ENCODE peak calls at places on chromosomes 3 and 15, in eight cellular contexts. One of them, this sample, is unnamed.

GRCh38 chr3:28982906-28983305 is 298.0 kb upstream of the RBMS3 start:
- DNase-seq in ascending aorta: no peak
- DNase-seq in HepG2: no peak
- DNase-seq in psoas muscle: no peak
- DNase-seq in left lung: no peak
- DNase-seq in ovary: no peak
- DNase-seq in AG10803: no peak
- DNase-seq in fibroblast of lung: no peak
- DNase-seq in this sample: no peak

GRCh38 chr15:98241032-98241554 is 280.6 kb downstream of the ARRDC4 start:
- DNase-seq in ovary: no peak
- DNase-seq in AG10803: no peak
- DNase-seq in fibroblast of lung: no peak
- DNase-seq in HepG2: no peak
- DNase-seq in left lung: no peak
- DNase-seq in psoas muscle: no peak
- DNase-seq in ascending aorta: no peak
- DNase-seq in this sample: no peak

GRCh38 chr3:73365756-73366397 is 258.9 kb downstream of the PDZRN3 start:
- DNase-seq in fibroblast of lung: peak
- DNase-seq in HepG2: no peak
- DNase-seq in ovary: peak
- DNase-seq in psoas muscle: peak
- DNase-seq in AG10803: peak
- DNase-seq in ascending aorta: peak
- DNase-seq in left lung: peak
- DNase-seq in this sample: no peak

GRCh38 chr3:10194328-10195071 is 29.8 kb downstream of the IRAK2 start:
- DNase-seq in psoas muscle: peak
- DNase-seq in ovary: no peak
- DNase-seq in HepG2: no peak
- DNase-seq in ascending aorta: no peak
- DNase-seq in fibroblast of lung: no peak
- DNase-seq in left lung: no peak
- DNase-seq in AG10803: no peak
- DNase-seq in this sample: no peak

GRCh38 chr15:58438956-58439355 is 7.2 kb downstream of the LIPC start:
- DNase-seq in left lung: no peak
- DNase-seq in ascending aorta: no peak
- DNase-seq in ovary: no peak
- DNase-seq in fibroblast of lung: peak
- DNase-seq in psoas muscle: no peak
- DNase-seq in HepG2: peak
- DNase-seq in AG10803: peak
- DNase-seq in this sample: peak

GRCh38 chr3:136209921-136210320 is 13.8 kb upstream of the MSL2 start:
- DNase-seq in AG10803: peak
- DNase-seq in psoas muscle: no peak
- DNase-seq in ovary: no peak
- DNase-seq in fibroblast of lung: peak
- DNase-seq in HepG2: no peak
- DNase-seq in left lung: no peak
- DNase-seq in ascending aorta: no peak
- DNase-seq in this sample: peak

GRCh38 chr15:83698294-83698693 is 44.4 kb downstream of the ADAMTSL3 start:
- DNase-seq in HepG2: no peak
- DNase-seq in fibroblast of lung: no peak
- DNase-seq in AG10803: peak
- DNase-seq in psoas muscle: peak
- DNase-seq in ascending aorta: no peak
- DNase-seq in ovary: no peak
- DNase-seq in left lung: peak
- DNase-seq in this sample: peak

GRCh38 chr15:59143281-59143680 is 38.3 kb downstream of the CCNB2 start:
- DNase-seq in ascending aorta: no peak
- DNase-seq in fibroblast of lung: no peak
- DNase-seq in ovary: no peak
- DNase-seq in left lung: no peak
- DNase-seq in psoas muscle: no peak
- DNase-seq in AG10803: no peak
- DNase-seq in HepG2: no peak
- DNase-seq in this sample: no peak

GRCh38 chr3:133506215-133506901 is 67.1 kb upstream of the CDV3 start:
- DNase-seq in fibroblast of lung: no peak
- DNase-seq in HepG2: no peak
- DNase-seq in ovary: no peak
- DNase-seq in AG10803: no peak
- DNase-seq in psoas muscle: no peak
- DNase-seq in ascending aorta: no peak
- DNase-seq in left lung: no peak
- DNase-seq in this sample: no peak

GRCh38 chr3:66428733-66429132 is 72.1 kb downstream of the LRIG1 start:
- DNase-seq in left lung: peak
- DNase-seq in ascending aorta: no peak
- DNase-seq in ovary: peak
- DNase-seq in psoas muscle: peak
- DNase-seq in HepG2: no peak
- DNase-seq in fibroblast of lung: peak
- DNase-seq in AG10803: peak
- DNase-seq in this sample: peak

GRCh38 chr3:13824521-13825316 is 55.2 kb downstream of the WNT7A start:
- DNase-seq in HepG2: no peak
- DNase-seq in ascending aorta: no peak
- DNase-seq in fibroblast of lung: no peak
- DNase-seq in psoas muscle: no peak
- DNase-seq in left lung: no peak
- DNase-seq in AG10803: no peak
- DNase-seq in ovary: no peak
- DNase-seq in this sample: no peak

GRCh38 chr3:71131893-71132314 is 451.6 kb downstream of the FOXP1 start:
- DNase-seq in left lung: no peak
- DNase-seq in fibroblast of lung: no peak
- DNase-seq in ovary: no peak
- DNase-seq in psoas muscle: no peak
- DNase-seq in ascending aorta: no peak
- DNase-seq in AG10803: no peak
- DNase-seq in HepG2: no peak
- DNase-seq in this sample: no peak

GRCh38 chr3:135762188-135762853 is 203.2 kb upstream of the PPP2R3A start:
- DNase-seq in fibroblast of lung: no peak
- DNase-seq in AG10803: no peak
- DNase-seq in ascending aorta: no peak
- DNase-seq in left lung: no peak
- DNase-seq in ovary: no peak
- DNase-seq in psoas muscle: no peak
- DNase-seq in HepG2: no peak
- DNase-seq in this sample: no peak

GRCh38 chr15:51094606-51095569 is at the start of gene TNFAIP8L3:
- DNase-seq in left lung: no peak
- DNase-seq in AG10803: no peak
- DNase-seq in ovary: peak
- DNase-seq in ascending aorta: no peak
- DNase-seq in fibroblast of lung: peak
- DNase-seq in HepG2: peak
- DNase-seq in psoas muscle: peak
- DNase-seq in this sample: no peak

GRCh38 chr3:60070366-60070765 is 1020.5 kb upstream of the CFAP20DC start:
- DNase-seq in HepG2: no peak
- DNase-seq in fibroblast of lung: no peak
- DNase-seq in ascending aorta: no peak
- DNase-seq in psoas muscle: no peak
- DNase-seq in AG10803: no peak
- DNase-seq in left lung: no peak
- DNase-seq in ovary: no peak
- DNase-seq in this sample: no peak

GRCh38 chr15:90836296-90836871 is 32.0 kb upstream of the FURIN start:
- DNase-seq in ovary: no peak
- DNase-seq in psoas muscle: no peak
- DNase-seq in ascending aorta: no peak
- DNase-seq in AG10803: peak
- DNase-seq in HepG2: peak
- DNase-seq in fibroblast of lung: peak
- DNase-seq in left lung: no peak
- DNase-seq in this sample: peak

GRCh38 chr3:107825556-107825955 is 265.3 kb downstream of the CD47 start:
- DNase-seq in ovary: no peak
- DNase-seq in fibroblast of lung: no peak
- DNase-seq in AG10803: no peak
- DNase-seq in psoas muscle: no peak
- DNase-seq in HepG2: no peak
- DNase-seq in left lung: no peak
- DNase-seq in ascending aorta: no peak
- DNase-seq in this sample: no peak

GRCh38 chr3:151178208-151178845 is 24.7 kb downstream of the GPR171 start:
- DNase-seq in ovary: no peak
- DNase-seq in ascending aorta: no peak
- DNase-seq in HepG2: peak
- DNase-seq in left lung: no peak
- DNase-seq in fibroblast of lung: no peak
- DNase-seq in psoas muscle: no peak
- DNase-seq in AG10803: no peak
- DNase-seq in this sample: no peak

GRCh38 chr3:151171145-151171544 is 31.9 kb downstream of the GPR171 start:
- DNase-seq in psoas muscle: no peak
- DNase-seq in fibroblast of lung: peak
- DNase-seq in AG10803: no peak
- DNase-seq in left lung: no peak
- DNase-seq in ovary: no peak
- DNase-seq in ascending aorta: no peak
- DNase-seq in HepG2: peak
- DNase-seq in this sample: no peak

DNA sequence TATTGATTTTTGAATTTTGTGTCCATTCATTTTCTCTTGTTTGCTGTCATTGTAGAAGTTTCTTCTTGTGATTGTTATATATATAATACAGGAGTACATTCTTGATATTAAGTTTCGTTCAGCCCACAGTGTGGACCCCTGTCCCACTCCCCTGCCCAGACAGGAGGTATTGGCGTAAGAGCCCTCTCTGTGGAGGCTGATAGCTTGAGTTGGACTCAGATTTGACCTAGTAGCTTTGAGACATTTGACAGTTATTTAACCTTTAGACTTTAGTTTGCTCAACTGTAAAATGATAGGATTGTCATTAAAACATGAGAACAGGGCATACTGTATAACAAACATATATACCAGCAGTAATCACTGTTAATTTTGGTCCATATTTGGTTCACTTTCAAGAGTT is 27.1 kb downstream of the GPR171 start:
- DNase-seq in fibroblast of lung: no peak
- DNase-seq in HepG2: peak
- DNase-seq in ascending aorta: no peak
- DNase-seq in AG10803: no peak
- DNase-seq in ovary: no peak
- DNase-seq in psoas muscle: no peak
- DNase-seq in left lung: no peak
- DNase-seq in this sample: no peak
- H3K4me3 ChIP-seq in fibroblast of lung: no peak
- H3K4me3 ChIP-seq in HepG2: no peak
- H3K4me3 ChIP-seq in ascending aorta: no peak
- H3K4me3 ChIP-seq in AG10803: no peak
- H3K4me3 ChIP-seq in ovary: no peak
- H3K4me3 ChIP-seq in psoas muscle: no peak
- H3K4me3 ChIP-seq in left lung: no peak
- H3K4me3 ChIP-seq in this sample: no peak

DNA sequence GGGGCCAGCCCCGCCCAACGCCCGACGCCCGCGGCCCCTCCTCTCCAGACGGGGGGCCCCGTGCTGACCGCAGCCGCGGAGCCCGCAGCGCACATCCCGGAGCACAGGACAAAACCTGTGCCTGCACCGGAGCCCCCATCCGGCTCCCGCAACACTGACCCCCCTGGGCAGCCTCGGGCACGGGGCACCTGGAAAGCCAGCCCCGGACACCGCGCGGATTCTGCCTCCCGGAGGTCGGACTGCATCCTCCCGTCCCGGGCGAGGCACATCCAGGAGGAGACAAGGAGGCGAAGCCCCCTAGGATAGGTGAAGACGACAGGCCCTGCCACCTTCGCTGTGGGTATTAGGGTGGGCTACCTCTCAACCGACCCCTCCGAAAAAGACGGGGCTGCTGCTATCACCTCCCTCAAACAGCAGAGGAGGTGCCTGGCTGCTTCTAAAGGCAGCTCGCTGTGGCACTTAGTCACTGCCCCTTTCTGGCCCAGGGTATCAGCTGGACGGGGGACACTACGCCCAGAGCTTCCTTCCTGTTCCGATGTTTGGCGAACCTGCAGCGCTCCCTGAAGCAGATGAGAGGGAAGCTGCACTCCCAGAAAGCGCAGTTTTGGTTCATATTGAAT is 10.6 kb downstream of the XXYLT1 start:
- DNase-seq in ascending aorta: no peak
- DNase-seq in HepG2: no peak
- DNase-seq in left lung: peak
- DNase-seq in psoas muscle: no peak
- DNase-seq in fibroblast of lung: no peak
- DNase-seq in AG10803: no peak
- DNase-seq in ovary: no peak
- DNase-seq in this sample: no peak
- TF ChIP-seq CTCF in ascending aorta: no peak
- TF ChIP-seq CTCF in HepG2: no peak
- TF ChIP-seq CTCF in left lung: no peak
- TF ChIP-seq CTCF in psoas muscle: no peak
- TF ChIP-seq CTCF in fibroblast of lung: peak
- TF ChIP-seq CTCF in AG10803: no peak
- TF ChIP-seq CTCF in ovary: no peak
- TF ChIP-seq CTCF in this sample: no peak

GRCh38 chr3:115861166-115861733 is 237.9 kb downstream of the GAP43 start:
- DNase-seq in fibroblast of lung: no peak
- DNase-seq in ovary: no peak
- DNase-seq in psoas muscle: no peak
- DNase-seq in HepG2: no peak
- DNase-seq in left lung: no peak
- DNase-seq in AG10803: no peak
- DNase-seq in ascending aorta: no peak
- DNase-seq in this sample: no peak
- H3K4me3 ChIP-seq in fibroblast of lung: no peak
- H3K4me3 ChIP-seq in ovary: no peak
- H3K4me3 ChIP-seq in psoas muscle: no peak
- H3K4me3 ChIP-seq in HepG2: no peak
- H3K4me3 ChIP-seq in left lung: no peak
- H3K4me3 ChIP-seq in AG10803: no peak
- H3K4me3 ChIP-seq in ascending aorta: no peak
- H3K4me3 ChIP-seq in this sample: no peak

DNA sequence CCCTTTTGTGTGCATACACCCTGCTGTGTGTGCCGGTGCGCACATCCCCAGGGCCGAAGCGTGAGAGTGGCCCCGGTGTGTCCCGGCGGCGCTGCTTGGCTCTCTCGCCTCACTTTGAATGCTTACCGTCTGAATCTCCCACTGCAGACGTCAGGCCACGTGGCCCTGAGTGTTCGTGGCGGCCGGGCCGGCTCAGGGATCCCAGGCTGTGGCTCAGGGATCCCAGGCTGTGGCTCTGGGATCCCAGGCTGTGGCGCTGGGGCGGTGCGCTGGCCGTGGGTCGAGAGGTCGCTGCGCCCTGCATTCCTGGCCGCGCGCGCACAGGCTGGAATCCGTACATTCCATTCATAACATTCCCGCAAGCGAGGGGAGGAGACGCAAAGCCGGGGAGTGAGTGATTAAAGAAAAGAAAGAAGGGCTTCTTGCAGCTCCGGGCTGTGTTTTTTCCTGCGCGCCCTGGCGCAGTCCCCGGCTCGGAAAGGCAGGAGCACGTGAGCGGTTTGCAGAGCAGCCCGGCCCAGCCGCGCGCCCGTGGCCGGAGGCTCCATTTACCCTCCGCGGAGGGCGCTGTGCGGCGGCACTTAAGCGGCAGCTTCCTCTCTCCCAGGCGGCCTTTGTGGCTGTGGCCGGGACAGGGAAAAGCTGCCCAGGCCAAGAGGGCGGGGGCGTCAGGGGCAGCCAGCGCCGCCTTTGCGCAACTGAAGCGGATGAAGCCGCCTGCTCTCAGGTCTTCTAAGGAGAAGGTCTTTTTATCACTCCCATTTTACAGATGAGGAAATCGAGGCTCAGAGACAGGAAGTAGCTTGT is 87.0 kb upstream of the ALDH1L1 start:
- DNase-seq in ascending aorta: peak
- DNase-seq in psoas muscle: peak
- DNase-seq in AG10803: peak
- DNase-seq in fibroblast of lung: peak
- DNase-seq in HepG2: peak
- DNase-seq in ovary: peak
- DNase-seq in left lung: peak
- DNase-seq in this sample: peak
- TF ChIP-seq CTCF in ascending aorta: peak
- TF ChIP-seq CTCF in psoas muscle: peak
- TF ChIP-seq CTCF in AG10803: no peak
- TF ChIP-seq CTCF in fibroblast of lung: no peak
- TF ChIP-seq CTCF in HepG2: peak
- TF ChIP-seq CTCF in ovary: peak
- TF ChIP-seq CTCF in left lung: no peak
- TF ChIP-seq CTCF in this sample: no peak